ENCODE peak calls at places on chromosomes 11 and 22, in six cellular contexts. Q is lung, T is psoas muscle, V is HL-60, B is choroid plexus epithelial cell, H is GM12865. Y is an unnamed sample.
A peak's percentile ranks its signal among the peaks of the same experiment; 100 is the strongest.

GRCh38 chr11:119727523-119728081 is 1.4 kb downstream of the NECTIN1 start:
- DNase-seq in Q (no peak), T (peak; percentile 62), V (no peak), B (no peak), H (peak; percentile 10), Y (no peak)

GRCh38 chr22:34950480-34950879 is 115.5 kb upstream of the ISX start:
- DNase-seq in Q (no peak), T (no peak), V (no peak), B (no peak), H (no peak), Y (no peak)

GRCh38 chr11:59610289-59610688 is 5.3 kb downstream of the OSBP start:
- DNase-seq in Q (no peak), T (no peak), V (no peak), B (no peak), H (no peak), Y (no peak)

GRCh38 chr11:74024630-74025029 is 15.7 kb upstream of the UCP3 start:
- DNase-seq in Q (peak; percentile 42), T (peak; percentile 81), V (no peak), B (peak; percentile 96), H (no peak), Y (peak; percentile 78)

GRCh38 chr11:1446623-1447022 is 40.0 kb downstream of the MOB2 start:
- DNase-seq in Q (no peak), T (no peak), V (no peak), B (no peak), H (no peak), Y (no peak)

GRCh38 chr11:10533323-10533722 is 7.7 kb downstream of the RNF141 start:
- DNase-seq in Q (no peak), T (no peak), V (no peak), B (no peak), H (no peak), Y (no peak)

GRCh38 chr11:45473491-45473890 is 187.3 kb upstream of the SYT13 start:
- DNase-seq in Q (no peak), T (no peak), V (no peak), B (peak; percentile 12), H (no peak), Y (no peak)

GRCh38 chr11:68503281-68503687 is 42.7 kb downstream of the PPP6R3 start:
- DNase-seq in Q (no peak), T (no peak), V (no peak), B (peak; percentile 51), H (no peak), Y (no peak)

GRCh38 chr22:18987765-18988164 is 51.7 kb upstream of the PRODH start:
- DNase-seq in Q (no peak), T (no peak), V (no peak), B (peak; percentile 13), H (peak; percentile 8), Y (no peak)

GRCh38 chr22:30312053-30312452 is 14.7 kb downstream of the TBC1D10A start:
- DNase-seq in Q (no peak), T (no peak), V (no peak), B (peak; percentile 37), H (no peak), Y (no peak)

GRCh38 chr11:43517518-43517917 is 158.8 kb downstream of the TTC17 start:
- DNase-seq in Q (no peak), T (no peak), V (no peak), B (peak; percentile 49), H (no peak), Y (no peak)

GRCh38 chr11:32307921-32308320 is 127.4 kb downstream of the WT1 start:
- DNase-seq in Q (no peak), T (no peak), V (no peak), B (no peak), H (no peak), Y (no peak)

GRCh38 chr11:125162743-125163142 is 1.8 kb upstream of the PKNOX2 start:
- DNase-seq in Q (no peak), T (no peak), V (no peak), B (no peak), H (no peak), Y (no peak)

GRCh38 chr11:28146123-28146751 is 38.0 kb downstream of the METTL15 start:
- DNase-seq in Q (no peak), T (no peak), V (peak; percentile 14), B (peak; percentile 94), H (no peak), Y (no peak)

GRCh38 chr22:40714514-40714966 is 35.3 kb downstream of the MCHR1 start:
- DNase-seq in Q (no peak), T (peak; percentile 11), V (no peak), B (peak; percentile 83), H (no peak), Y (no peak)

GRCh38 chr11:63508009-63508408 is 2.1 kb downstream of the LGALS12 start:
- DNase-seq in Q (peak; percentile 67), T (peak; percentile 64), V (no peak), B (no peak), H (peak; percentile 48), Y (peak; percentile 55)

GRCh38 chr11:123718075-123718868 is 23.2 kb downstream of the ZNF202 start:
- DNase-seq in Q (no peak), T (no peak), V (no peak), B (no peak), H (no peak), Y (no peak)

GRCh38 chr22:26852176-26852575 is 194.8 kb downstream of the MIAT start:
- DNase-seq in Q (peak; percentile 11), T (no peak), V (no peak), B (no peak), H (no peak), Y (no peak)

GRCh38 chr11:76756341-76756771 is 26.8 kb upstream of the TSKU start:
- DNase-seq in Q (no peak), T (no peak), V (no peak), B (no peak), H (no peak), Y (no peak)

GRCh38 chr22:42651134-42651533 is 1.9 kb upstream of the CYB5R3 start:
- DNase-seq in Q (no peak), T (no peak), V (no peak), B (no peak), H (no peak), Y (peak; percentile 32)

GRCh38 chr11:103923473-103923931 is 112.9 kb upstream of the DDI1 start:
- DNase-seq in Q (no peak), T (no peak), V (no peak), B (no peak), H (no peak), Y (no peak)

GRCh38 chr22:48445113-48445827 is 1382.4 kb downstream of the BRD1 start:
- DNase-seq in Q (no peak), T (no peak), V (no peak), B (no peak), H (no peak), Y (no peak)

GRCh38 chr11:63683133-63683991 is 2.1 kb downstream of the RTN3 start:
- DNase-seq in Q (no peak), T (no peak), V (no peak), B (no peak), H (no peak), Y (no peak)

GRCh38 chr11:94134651-94135512 is 6.2 kb downstream of the PANX1 start:
- DNase-seq in Q (peak; percentile 44), T (peak; percentile 82), V (no peak), B (peak; percentile 91), H (peak; percentile 26), Y (peak; percentile 92)

GRCh38 chr11:35478411-35479139 is 46.8 kb downstream of the PAMR1 start:
- DNase-seq in Q (no peak), T (no peak), V (no peak), B (no peak), H (no peak), Y (peak; percentile 28)

GRCh38 chr22:36497910-36498669 is 8.8 kb downstream of the FOXRED2 start:
- DNase-seq in Q (no peak), T (no peak), V (no peak), B (peak; percentile 13), H (no peak), Y (no peak)

GRCh38 chr11:12829131-12829530 is 154.9 kb downstream of the TEAD1 start:
- DNase-seq in Q (no peak), T (no peak), V (no peak), B (no peak), H (no peak), Y (no peak)
- H3K4me3 ChIP-seq in Q (no peak overlapping the region), T (peak overlapping the region; percentile 64), V (no peak overlapping the region), B (no peak overlapping the region), H (peak overlapping the region; percentile 35), Y (no peak overlapping the region)

GRCh38 chr11:130881475-130882137 is 34.7 kb downstream of the SNX19 start:
- DNase-seq in Q (no peak), T (no peak), V (no peak), B (no peak), H (no peak), Y (no peak)
- H3K4me3 ChIP-seq in Q (no peak overlapping the region), T (no peak overlapping the region), V (no peak overlapping the region), B (no peak overlapping the region), H (no peak overlapping the region), Y (no peak overlapping the region)

DNA sequence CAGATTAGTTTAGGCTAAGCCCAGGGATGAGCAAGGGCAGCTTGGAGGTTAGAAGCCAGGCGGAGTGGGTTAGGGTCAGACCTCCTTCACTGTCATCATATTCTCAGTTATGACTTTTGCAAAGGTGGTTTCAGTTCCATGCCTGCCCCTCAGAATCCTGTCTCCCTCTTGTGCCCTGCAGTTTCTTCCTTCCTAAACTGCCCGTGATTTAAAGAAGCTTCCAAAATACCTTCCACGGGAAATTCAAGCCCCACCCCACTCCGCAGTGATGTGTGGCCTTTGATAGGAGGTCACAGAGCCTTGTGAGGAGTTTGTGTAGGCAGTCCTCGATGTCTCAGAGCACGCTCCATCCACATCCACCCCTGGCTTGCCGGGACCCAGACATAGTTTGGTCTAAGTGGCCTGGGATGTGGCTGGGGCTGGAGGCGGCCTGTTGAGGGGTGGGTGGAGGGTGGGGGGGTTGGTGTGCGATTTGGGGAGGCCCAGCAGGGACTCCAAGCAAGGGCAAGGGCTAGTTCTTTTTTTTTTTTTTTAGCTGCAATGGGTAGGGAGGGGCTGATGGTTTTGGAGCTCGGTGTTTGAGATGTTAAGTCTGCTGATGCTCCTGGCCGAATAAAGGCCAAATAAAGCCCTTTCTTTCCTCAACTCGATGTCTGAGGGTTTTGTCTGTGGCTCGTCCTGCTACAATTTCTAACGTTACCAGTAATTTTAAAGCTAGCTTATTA is 1.6 kb upstream of the IFITM1 start:
- DNase-seq in Q (no peak), T (peak; percentile 44), V (no peak), B (peak; percentile 29), H (no peak), Y (peak; percentile 71)
- H3K4me3 ChIP-seq in Q (no peak overlapping the region), T (peak overlapping the region; percentile 67), V (no peak overlapping the region), B (peak overlapping the region; percentile 6), H (peak overlapping the region; percentile 74), Y (peak overlapping the region; percentile 12)

GRCh38 chr22:24595228-24595627 is 2.4 kb upstream of the LRRC75B start:
- DNase-seq in Q (no peak), T (no peak), V (no peak), B (no peak), H (no peak), Y (peak; percentile 34)
- H3K4me3 ChIP-seq in Q (no peak overlapping the region), T (no peak overlapping the region), V (no peak overlapping the region), B (no peak overlapping the region), H (no peak overlapping the region), Y (no peak overlapping the region)

GRCh38 chr11:14974021-14974698 is 2.0 kb upstream of the CALCA start:
- DNase-seq in Q (no peak), T (no peak), V (no peak), B (peak; percentile 11), H (no peak), Y (no peak)
- H3K4me3 ChIP-seq in Q (no peak overlapping the region), T (peak overlapping the region; percentile 54), V (no peak overlapping the region), B (no peak overlapping the region), H (no peak overlapping the region), Y (peak overlapping the region; percentile 26)

DNA sequence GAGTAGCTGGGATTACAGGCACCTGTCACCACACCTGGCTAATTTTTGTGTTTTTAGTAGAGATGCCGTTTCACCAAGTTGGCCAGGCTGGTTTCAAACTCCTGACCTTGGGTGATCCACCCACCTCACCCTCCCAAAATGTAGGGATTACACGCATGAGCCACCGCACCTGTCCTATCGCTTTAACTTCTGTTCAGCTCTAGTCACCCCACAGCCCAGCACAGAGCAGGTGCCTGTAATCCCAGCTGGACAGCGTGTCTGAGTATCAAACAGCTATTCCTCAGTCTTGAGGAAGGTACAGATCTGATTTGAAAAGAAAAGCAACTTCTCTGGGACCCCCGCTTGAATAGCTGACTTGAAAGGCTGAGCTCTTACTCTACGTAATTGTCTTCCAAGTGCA is 149.1 kb downstream of the CTTN start:
- DNase-seq in Q (no peak), T (no peak), V (no peak), B (no peak), H (no peak), Y (no peak)
- H3K4me3 ChIP-seq in Q (no peak overlapping the region), T (no peak overlapping the region), V (no peak overlapping the region), B (no peak overlapping the region), H (no peak overlapping the region), Y (no peak overlapping the region)

Y was measured in right cardiac atrium.